ENCODE peak calls at places on chromosome X, in six cellular contexts. V is right lobe of liver, A is SJSA1, R is Karpas-422, O is AG09309, P is kidney glomerular epithelial cell. B is an unnamed sample.

GRCh38 chrX:24148118-24148517 is 1.4 kb upstream of the ZFX start:
- DNase-seq in V (no peak), A (no peak), R (peak; percentile 65), O (no peak), P (no peak), B (no peak)

GRCh38 chrX:95893632-95894031 is 791.0 kb upstream of the DIAPH2 start:
- DNase-seq in V (no peak), A (no peak), R (no peak), O (no peak), P (no peak), B (no peak)

GRCh38 chrX:20461576-20461975 is 194.9 kb upstream of the RPS6KA3 start:
- DNase-seq in V (no peak), A (no peak), R (no peak), O (no peak), P (peak; percentile 69), B (no peak)

GRCh38 chrX:12138366-12139313 is at the start of gene FRMPD4:
- DNase-seq in V (no peak), A (peak; percentile 33), R (no peak), O (no peak), P (no peak), B (no peak)

GRCh38 chrX:148422531-148422930 is 77.9 kb upstream of the AFF2 start:
- DNase-seq in V (no peak), A (no peak), R (no peak), O (no peak), P (no peak), B (no peak)

GRCh38 chrX:22063284-22063683 is 31.2 kb downstream of the PHEX start:
- DNase-seq in V (no peak), A (no peak), R (peak; percentile 56), O (no peak), P (no peak), B (no peak)

GRCh38 chrX:15151267-15152196 is 118.4 kb downstream of the ASB9 start:
- DNase-seq in V (no peak), A (no peak), R (peak; percentile 46), O (no peak), P (no peak), B (no peak)

GRCh38 chrX:72130762-72131231 is 918 bp downstream of the RTL5 start:
- DNase-seq in V (no peak), A (no peak), R (no peak), O (no peak), P (no peak), B (no peak)

GRCh38 chrX:20507901-20508620 is 241.4 kb upstream of the RPS6KA3 start:
- DNase-seq in V (no peak), A (no peak), R (no peak), O (no peak), P (no peak), B (no peak)

GRCh38 chrX:44183329-44183728 is 160.1 kb downstream of the EFHC2 start:
- DNase-seq in V (no peak), A (no peak), R (no peak), O (no peak), P (no peak), B (no peak)

B was measured in amniotic stem cell.